ENCODE peak calls at places on chromosomes 12 and 14, in five cellular contexts. Y is CD8-positive, alpha-beta T cell; P is psoas muscle; X is astrocyte; B is neural progenitor cell. G is an unnamed sample.

GRCh38 chr12:130044991-130045621 is 117.2 kb upstream of the FZD10 start:
- DNase-seq in Y (no peak), P (no peak), X (no peak), B (peak), G (no peak)

GRCh38 chr12:40156031-40156764 is 50.3 kb upstream of the SLC2A13 start:
- DNase-seq in Y (no peak), P (no peak), X (no peak), B (no peak), G (no peak)

GRCh38 chr12:52227767-52228166 is 5.3 kb upstream of the KRT7 start:
- DNase-seq in Y (no peak), P (no peak), X (no peak), B (no peak), G (no peak)

GRCh38 chr14:59317782-59318505 is 129.5 kb downstream of the DAAM1 start:
- DNase-seq in Y (no peak), P (no peak), X (no peak), B (no peak), G (no peak)

GRCh38 chr12:1929241-1929984 is 11.0 kb upstream of the CACNA2D4 start:
- DNase-seq in Y (no peak), P (peak), X (no peak), B (no peak), G (no peak)

GRCh38 chr12:32702470-32702869 is 23.4 kb downstream of the DNM1L start:
- DNase-seq in Y (no peak), P (no peak), X (no peak), B (no peak), G (no peak)

GRCh38 chr12:117452071-117452470 is 90.6 kb upstream of the NOS1 start:
- DNase-seq in Y (no peak), P (no peak), X (no peak), B (no peak), G (no peak)

GRCh38 chr12:121033625-121034349 is 5.3 kb downstream of the OASL start:
- DNase-seq in Y (peak), P (no peak), X (peak), B (no peak), G (no peak)

GRCh38 chr12:32548691-32549412 is 130.2 kb upstream of the DNM1L start:
- DNase-seq in Y (no peak), P (no peak), X (peak), B (no peak), G (no peak)

GRCh38 chr14:37791384-37792036 is 196.1 kb downstream of the TTC6 start:
- DNase-seq in Y (no peak), P (no peak), X (no peak), B (no peak), G (no peak)

GRCh38 chr12:75509621-75510020 is 1.8 kb downstream of the KRR1 start:
- DNase-seq in Y (no peak), P (no peak), X (no peak), B (no peak), G (no peak)

GRCh38 chr14:101823511-101824120 is 62.1 kb downstream of the PPP2R5C start:
- DNase-seq in Y (peak), P (no peak), X (no peak), B (no peak), G (no peak)

GRCh38 chr12:57754411-57755193 is at the start of gene MARCHF9:
- DNase-seq in Y (peak), P (no peak), X (no peak), B (peak), G (peak)

GRCh38 chr12:28457785-28458184 is 267.5 kb downstream of the CCDC91 start:
- DNase-seq in Y (no peak), P (no peak), X (peak), B (no peak), G (no peak)

GRCh38 chr12:3564861-3565260 is 73.9 kb downstream of the PRMT8 start:
- DNase-seq in Y (no peak), P (no peak), X (no peak), B (no peak), G (no peak)

GRCh38 chr12:103783744-103784664 is 57.0 kb downstream of the NT5DC3 start:
- DNase-seq in Y (no peak), P (peak), X (no peak), B (no peak), G (no peak)

GRCh38 chr14:100662850-100663527 is 63.7 kb upstream of the DLK1 start:
- DNase-seq in Y (peak), P (peak), X (peak), B (peak), G (peak)

GRCh38 chr12:131711551-131712205 is 788 bp downstream of the SFSWAP start:
- DNase-seq in Y (no peak), P (no peak), X (no peak), B (peak), G (no peak)

GRCh38 chr12:42550815-42551214 is 38.7 kb downstream of the PRICKLE1 start:
- DNase-seq in Y (no peak), P (no peak), X (no peak), B (no peak), G (no peak)

GRCh38 chr14:54566152-54566409 is 847 bp upstream of the SAMD4A start:
- DNase-seq in Y (no peak), P (no peak), X (no peak), B (no peak), G (no peak)

GRCh38 chr12:8697476-8698131 is at the start of gene RIMKLB:
- DNase-seq in Y (peak), P (peak), X (peak), B (peak), G (peak)

GRCh38 chr14:56730468-56731145 is 79.7 kb downstream of the OTX2 start:
- DNase-seq in Y (no peak), P (no peak), X (no peak), B (peak), G (no peak)

GRCh38 chr12:49885118-49885517 is 18.6 kb downstream of the FAIM2 start:
- DNase-seq in Y (no peak), P (no peak), X (no peak), B (peak), G (no peak)

GRCh38 chr12:110108309-110109036 is 15.7 kb upstream of the IFT81 start:
- DNase-seq in Y (no peak), P (no peak), X (no peak), B (no peak), G (no peak)
- H3K27ac ChIP-seq in Y (no peak), P (peak), X (peak), B (no peak), G (no peak)

GRCh38 chr12:24931666-24932405 is 17.1 kb downstream of the BCAT1 start:
- DNase-seq in Y (no peak), P (no peak), X (no peak), B (no peak), G (no peak)
- H3K27ac ChIP-seq in Y (no peak), P (no peak), X (no peak), B (no peak), G (no peak)

DNA sequence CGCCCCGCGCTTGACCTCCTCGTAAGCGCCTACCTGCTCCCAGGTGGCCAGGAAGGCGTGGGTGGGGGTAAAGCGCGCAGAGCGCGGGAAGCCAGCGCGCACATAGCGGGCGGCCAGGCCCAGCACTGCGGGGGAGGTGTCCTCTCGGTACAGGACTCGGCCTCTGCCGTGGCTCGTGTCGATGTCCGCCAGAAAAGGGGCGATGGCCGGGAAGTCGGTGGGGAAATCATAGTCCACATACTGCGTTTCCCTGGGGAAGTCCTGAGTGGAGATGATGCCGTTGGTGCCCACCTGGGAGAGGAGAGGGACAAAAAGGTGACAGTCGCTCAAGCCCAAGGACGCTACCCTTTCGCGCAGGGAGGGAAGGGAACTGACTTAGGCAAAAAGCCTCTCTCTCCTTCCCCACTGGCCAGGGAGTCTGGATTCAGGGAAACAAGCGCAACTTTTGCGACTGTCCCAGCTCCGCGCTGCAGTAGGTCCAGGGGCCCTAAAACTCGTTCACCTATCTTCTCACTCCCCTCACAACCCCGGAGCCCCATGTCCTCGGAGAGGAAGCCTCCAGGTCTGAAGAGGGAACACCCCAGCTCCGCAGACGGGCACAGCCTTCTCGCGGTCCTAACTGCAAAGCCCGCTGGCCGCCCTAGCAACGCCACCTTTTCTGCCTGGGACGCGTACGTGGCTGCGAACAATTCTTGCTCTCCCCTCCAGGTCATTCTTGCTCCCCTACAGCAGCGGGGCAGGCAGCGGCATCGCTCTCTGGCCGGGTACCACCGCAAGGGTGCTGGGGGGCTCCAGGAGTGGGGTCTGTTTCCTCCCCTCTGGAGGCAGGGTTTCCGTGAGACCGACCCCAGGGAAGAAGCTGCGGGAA is 752 bp downstream of the NID2 start:
- DNase-seq in Y (no peak), P (peak), X (peak), B (peak), G (no peak)
- H3K27ac ChIP-seq in Y (no peak), P (peak), X (peak), B (no peak), G (no peak)

DNA sequence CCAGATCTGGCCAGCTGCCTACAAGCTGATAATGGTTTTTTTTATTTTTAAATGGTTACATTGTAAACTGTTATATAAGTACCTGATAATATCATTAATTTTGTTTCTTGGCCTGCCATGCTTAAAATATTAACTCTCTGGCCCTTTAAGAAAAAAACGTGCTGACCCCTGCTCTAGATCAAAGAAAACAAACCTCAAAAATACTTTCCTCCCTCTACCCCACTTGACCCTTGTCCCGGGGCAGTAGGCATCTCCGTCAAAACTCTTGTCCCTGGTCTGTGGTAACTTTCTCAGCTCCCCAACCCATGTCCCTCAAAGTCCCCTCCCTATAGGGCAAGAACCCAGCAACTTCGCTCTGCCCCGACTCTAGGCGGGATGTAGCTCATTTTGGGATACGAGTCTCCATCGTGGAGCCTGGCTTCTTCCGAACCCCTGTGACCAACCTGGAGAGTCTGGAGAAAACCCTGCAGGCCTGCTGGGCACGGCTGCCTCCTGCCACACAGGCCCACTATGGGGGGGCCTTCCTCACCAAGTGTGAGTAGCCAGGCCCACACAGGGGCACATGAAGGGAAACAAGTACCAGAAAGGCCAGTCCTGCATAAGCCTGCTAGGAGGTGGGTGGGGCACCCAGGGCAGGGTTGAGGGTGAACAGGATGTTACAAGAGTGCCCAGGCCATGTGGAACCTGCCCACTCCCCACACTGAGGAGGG is 3.5 kb downstream of the RDH5 start:
- DNase-seq in Y (no peak), P (peak), X (no peak), B (no peak), G (no peak)
- H3K27ac ChIP-seq in Y (no peak), P (peak), X (no peak), B (no peak), G (peak)

DNA sequence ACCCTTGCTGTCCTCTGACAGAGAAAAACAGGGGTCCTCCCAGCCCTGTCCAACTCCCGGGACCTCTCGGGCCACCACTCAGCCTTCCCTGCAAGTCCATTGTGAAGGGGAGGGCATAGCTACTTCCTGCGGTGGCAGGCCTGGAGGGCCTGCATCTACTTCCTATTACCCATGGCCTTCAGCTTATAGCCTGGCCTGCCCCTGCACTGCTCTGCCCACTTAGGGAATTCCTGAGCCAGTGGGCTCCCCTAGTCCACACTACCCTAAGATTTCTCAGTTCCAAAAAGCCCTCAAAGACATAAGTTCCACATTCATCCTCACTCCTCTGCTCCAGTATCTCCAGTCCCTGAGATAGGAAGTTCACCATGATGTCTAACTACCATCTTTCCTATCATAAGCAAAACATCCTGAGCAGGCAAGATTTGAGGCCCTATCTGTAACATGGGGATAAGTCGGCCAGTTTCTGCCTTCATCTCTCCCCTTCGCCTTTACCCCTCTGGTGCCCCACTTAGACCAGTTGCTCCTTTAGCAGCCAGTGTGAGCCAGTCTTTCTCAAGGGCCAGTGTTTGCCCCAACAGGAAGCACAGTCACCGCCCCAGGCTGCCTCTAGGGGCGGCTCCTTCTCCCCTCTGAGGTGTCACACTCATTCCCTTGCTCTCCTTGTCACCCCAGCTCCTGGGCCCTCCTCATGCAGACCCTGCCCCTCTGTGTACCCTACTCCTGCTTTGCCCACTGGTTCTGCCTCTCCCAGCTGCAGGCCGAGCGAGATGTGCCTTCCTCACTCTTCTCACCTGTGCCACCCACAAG is 10.9 kb downstream of the HDAC7 start:
- DNase-seq in Y (peak), P (no peak), X (no peak), B (peak), G (no peak)
- H3K27ac ChIP-seq in Y (peak), P (peak), X (peak), B (no peak), G (peak)

DNA sequence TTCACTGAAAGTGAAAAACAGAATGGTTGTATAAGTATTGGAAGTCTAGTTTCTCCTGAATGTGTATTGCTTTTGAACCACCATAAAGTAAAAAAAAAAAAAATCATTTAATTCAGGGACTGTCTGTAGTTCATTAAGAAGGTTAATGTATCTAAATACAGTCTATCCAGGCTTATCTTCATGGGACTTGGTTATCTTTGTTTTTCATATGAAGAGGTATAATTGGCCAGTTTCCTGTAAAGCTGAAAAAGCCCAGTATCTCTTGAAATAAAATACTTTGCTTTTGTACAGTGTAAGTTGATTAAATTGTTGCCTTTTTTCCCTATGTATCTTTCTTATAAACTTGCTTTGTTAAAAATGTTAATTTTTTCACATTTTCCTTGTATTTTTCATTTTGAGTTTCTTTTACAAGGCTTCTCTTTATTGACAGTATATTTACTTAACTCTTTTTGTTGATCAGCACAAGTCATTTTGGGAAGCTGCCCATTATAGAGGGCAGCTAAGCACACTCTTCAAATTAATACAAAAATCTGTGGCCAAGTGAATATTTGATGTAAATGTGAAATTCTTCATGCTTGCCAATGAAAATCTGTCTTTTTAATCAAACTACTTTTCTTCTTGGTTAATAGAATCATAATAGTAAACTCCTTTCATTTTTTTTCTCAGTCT is 156.0 kb downstream of the TMTC3 start:
- DNase-seq in Y (no peak), P (no peak), X (no peak), B (no peak), G (no peak)
- H3K27ac ChIP-seq in Y (no peak), P (no peak), X (peak), B (no peak), G (no peak)